ENCODE peak calls at places on chromosomes 13 and 19, in seven cellular contexts. X is stomach, R is IMR-90, M is adrenal gland, Q is sigmoid colon, S is Peyer's patch, Z is breast epithelium. H is an unnamed sample. For H3K4me1, the result is how much of the 10 kb centered on the place peaks cover.

GRCh38 chr13:20570540-20570939 is 3.6 kb downstream of the IFT88 start:
- DNase-seq in X (no peak), R (peak), M (no peak), Q (no peak), S (no peak), Z (no peak), H (no peak)

GRCh38 chr19:47231215-47232054 is 436 bp upstream of the BBC3 start:
- DNase-seq in X (peak), R (peak), M (peak), Q (peak), S (peak), Z (peak), H (peak)

GRCh38 chr19:41595258-41595889 is 19.4 kb downstream of the CEACAM21 start:
- DNase-seq in X (peak), R (peak), M (peak), Q (no peak), S (no peak), Z (no peak), H (peak)

GRCh38 chr19:48713041-48713863 is 6.3 kb downstream of the MAMSTR start:
- DNase-seq in X (no peak), R (peak), M (peak), Q (no peak), S (no peak), Z (no peak), H (no peak)

GRCh38 chr13:40506592-40507446 is 159.6 kb downstream of the FOXO1 start:
- DNase-seq in X (no peak), R (no peak), M (no peak), Q (no peak), S (no peak), Z (no peak), H (no peak)

GRCh38 chr13:41562083-41562482 is 104.7 kb downstream of the RGCC start:
- DNase-seq in X (no peak), R (peak), M (peak), Q (peak), S (no peak), Z (peak), H (peak)

GRCh38 chr13:78593652-78594494 is 9.5 kb downstream of the POU4F1 start:
- DNase-seq in X (no peak), R (no peak), M (no peak), Q (no peak), S (no peak), Z (no peak), H (no peak)

GRCh38 chr19:18879579-18880373 is 16.2 kb downstream of the CERS1 start:
- DNase-seq in X (peak), R (no peak), M (no peak), Q (no peak), S (peak), Z (no peak), H (peak)

GRCh38 chr13:63880705-63881104 is 2465.1 kb upstream of the PCDH20 start:
- DNase-seq in X (no peak), R (no peak), M (no peak), Q (no peak), S (no peak), Z (no peak), H (no peak)

GRCh38 chr19:4016903-4017638 is 9.5 kb downstream of the PIAS4 start:
- DNase-seq in X (no peak), R (no peak), M (no peak), Q (no peak), S (no peak), Z (no peak), H (no peak)

GRCh38 chr13:113126265-113127150 is 3.9 kb downstream of the F10 start:
- DNase-seq in X (no peak), R (no peak), M (no peak), Q (no peak), S (peak), Z (no peak), H (peak)

GRCh38 chr19:56393119-56394012 is at the start of gene ZNF582:
- DNase-seq in X (peak), R (peak), M (peak), Q (peak), S (peak), Z (peak), H (peak)

GRCh38 chr13:27792393-27793218 is at the start of gene GSX1:
- DNase-seq in X (peak), R (peak), M (peak), Q (no peak), S (peak), Z (peak), H (peak)

GRCh38 chr13:31987535-31988170 is 43.9 kb upstream of the FRY start:
- DNase-seq in X (no peak), R (no peak), M (no peak), Q (no peak), S (no peak), Z (no peak), H (no peak)

GRCh38 chr19:19778666-19779065 is 42.9 kb downstream of the ZNF506 start:
- DNase-seq in X (no peak), R (no peak), M (no peak), Q (no peak), S (no peak), Z (no peak), H (no peak)

GRCh38 chr19:6464070-6464873 is at the start of gene CRB3:
- DNase-seq in X (peak), R (no peak), M (no peak), Q (no peak), S (peak), Z (peak), H (peak)
- TF ChIP-seq POLR2A in X (no peak), R (no peak), M (no peak), Q (no peak), S (peak), Z (no peak), H (peak)

DNA sequence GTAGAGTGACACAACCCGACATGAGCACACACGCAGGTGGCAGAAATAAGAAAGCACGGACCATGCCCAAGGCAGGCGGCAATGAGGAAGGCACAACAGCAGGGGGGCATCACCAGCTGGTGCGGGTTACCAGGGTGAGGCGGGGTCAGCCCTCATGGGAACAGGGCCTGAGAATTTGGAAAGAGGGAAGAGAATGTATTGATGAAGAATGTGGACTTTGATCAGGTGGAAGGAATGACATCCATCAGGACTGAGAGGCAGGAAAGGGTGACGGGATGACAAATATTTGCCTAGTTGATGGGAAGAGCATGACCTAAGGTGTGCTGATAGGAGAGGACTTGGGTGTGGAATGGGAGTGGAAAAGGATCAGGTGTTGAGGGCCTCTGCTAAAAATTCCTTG is 177.5 kb downstream of the ABCC4 start:
- DNase-seq in X (no peak), R (no peak), M (no peak), Q (no peak), S (no peak), Z (no peak), H (no peak)
- H3K4me1 ChIP-seq in X (under half), R (under half), M (under half), Q (under half), S (under half), Z (under half), H (under half)

DNA sequence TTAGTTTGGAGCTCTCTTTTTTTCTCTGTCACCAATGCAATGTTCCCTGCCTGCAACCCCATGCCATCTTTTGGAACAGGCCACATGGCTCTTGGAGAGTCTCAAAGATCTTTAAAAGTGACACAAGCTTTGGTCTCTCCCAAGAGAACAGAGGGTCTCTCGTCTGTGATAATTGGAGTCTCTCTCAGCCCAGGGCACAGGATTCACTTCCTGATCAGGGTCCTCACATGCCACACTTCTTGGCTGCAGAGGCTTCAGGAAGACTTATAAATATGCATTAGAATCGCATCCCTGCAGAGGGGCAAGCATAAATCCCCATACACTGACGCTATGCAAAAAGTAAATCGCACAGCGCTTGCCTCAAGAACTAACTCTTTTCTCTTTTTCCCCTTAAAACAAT is 240.4 kb downstream of the IRS2 start:
- DNase-seq in X (no peak), R (no peak), M (no peak), Q (no peak), S (no peak), Z (no peak), H (no peak)
- H3K27ac ChIP-seq in X (no peak), R (no peak), M (no peak), Q (no peak), S (no peak), Z (no peak), H (no peak)

GRCh38 chr13:109897988-109898623 is 111.7 kb upstream of the IRS2 start:
- DNase-seq in X (no peak), R (no peak), M (no peak), Q (no peak), S (no peak), Z (no peak), H (no peak)

GRCh38 chr13:109904218-109904617 is 117.8 kb upstream of the IRS2 start:
- DNase-seq in X (no peak), R (no peak), M (no peak), Q (no peak), S (no peak), Z (no peak), H (no peak)

GRCh38 chr13:109899748-109900147 is 113.4 kb upstream of the IRS2 start:
- DNase-seq in X (no peak), R (no peak), M (no peak), Q (no peak), S (no peak), Z (no peak), H (no peak)

GRCh38 chr13:109900320-109900719 is 113.9 kb upstream of the IRS2 start:
- DNase-seq in X (no peak), R (no peak), M (no peak), Q (no peak), S (no peak), Z (no peak), H (no peak)

GRCh38 chr13:109900723-109901122 is 114.3 kb upstream of the IRS2 start:
- DNase-seq in X (no peak), R (no peak), M (no peak), Q (no peak), S (no peak), Z (no peak), H (no peak)
- TF ChIP-seq POLR2A in X (no peak), R (no peak), M (no peak), Q (no peak), S (no peak), Z (no peak), H (no peak)